ENCODE peak calls at places on chromosomes 11 and 22, in eight cellular contexts. One of them, this sample, is unnamed.

GRCh38 chr11:20397281-20397680 is 9.8 kb downstream of the PRMT3 start:
- DNase-seq in T follicular helper cell: no peak
- DNase-seq in Peyer's patch: no peak
- DNase-seq in NCI-H1930: peak; percentile 22
- DNase-seq in non-pigmented ciliary epithelial cell: peak; percentile 28
- DNase-seq in epithelial cell of proximal tubule: peak; percentile 30
- DNase-seq in iris pigment epithelial cell: peak; percentile 69
- DNase-seq in A549: peak; percentile 69
- DNase-seq in this sample: no peak

GRCh38 chr11:62919476-62919875 is 1.7 kb downstream of the CHRM1 start:
- DNase-seq in T follicular helper cell: no peak
- DNase-seq in Peyer's patch: no peak
- DNase-seq in NCI-H1930: no peak
- DNase-seq in non-pigmented ciliary epithelial cell: no peak
- DNase-seq in epithelial cell of proximal tubule: no peak
- DNase-seq in iris pigment epithelial cell: no peak
- DNase-seq in A549: no peak
- DNase-seq in this sample: no peak

GRCh38 chr11:46485852-46486443 is 94.4 kb upstream of the CHRM4 start:
- DNase-seq in T follicular helper cell: no peak
- DNase-seq in Peyer's patch: no peak
- DNase-seq in NCI-H1930: no peak
- DNase-seq in non-pigmented ciliary epithelial cell: no peak
- DNase-seq in epithelial cell of proximal tubule: no peak
- DNase-seq in iris pigment epithelial cell: no peak
- DNase-seq in A549: no peak
- DNase-seq in this sample: no peak

GRCh38 chr22:27711756-27712155 is 89.8 kb downstream of the MN1 start:
- DNase-seq in T follicular helper cell: no peak
- DNase-seq in Peyer's patch: no peak
- DNase-seq in NCI-H1930: no peak
- DNase-seq in non-pigmented ciliary epithelial cell: no peak
- DNase-seq in epithelial cell of proximal tubule: no peak
- DNase-seq in iris pigment epithelial cell: no peak
- DNase-seq in A549: no peak
- DNase-seq in this sample: no peak

GRCh38 chr11:42234381-42235035 is 775.1 kb upstream of the LRRC4C start:
- DNase-seq in T follicular helper cell: no peak
- DNase-seq in Peyer's patch: no peak
- DNase-seq in NCI-H1930: no peak
- DNase-seq in non-pigmented ciliary epithelial cell: no peak
- DNase-seq in epithelial cell of proximal tubule: no peak
- DNase-seq in iris pigment epithelial cell: no peak
- DNase-seq in A549: no peak
- DNase-seq in this sample: no peak

GRCh38 chr11:102260241-102260640 is 57.0 kb upstream of the BIRC3 start:
- DNase-seq in T follicular helper cell: no peak
- DNase-seq in Peyer's patch: no peak
- DNase-seq in NCI-H1930: no peak
- DNase-seq in non-pigmented ciliary epithelial cell: no peak
- DNase-seq in epithelial cell of proximal tubule: no peak
- DNase-seq in iris pigment epithelial cell: no peak
- DNase-seq in A549: no peak
- DNase-seq in this sample: no peak

GRCh38 chr22:29734853-29735252 is 15.1 kb downstream of the CABP7 start:
- DNase-seq in T follicular helper cell: no peak
- DNase-seq in Peyer's patch: no peak
- DNase-seq in NCI-H1930: no peak
- DNase-seq in non-pigmented ciliary epithelial cell: no peak
- DNase-seq in epithelial cell of proximal tubule: no peak
- DNase-seq in iris pigment epithelial cell: no peak
- DNase-seq in A549: no peak
- DNase-seq in this sample: no peak

GRCh38 chr22:49545606-49546005 is 282.1 kb downstream of the BRD1 start:
- DNase-seq in T follicular helper cell: no peak
- DNase-seq in Peyer's patch: no peak
- DNase-seq in NCI-H1930: no peak
- DNase-seq in non-pigmented ciliary epithelial cell: no peak
- DNase-seq in epithelial cell of proximal tubule: no peak
- DNase-seq in iris pigment epithelial cell: no peak
- DNase-seq in A549: no peak
- DNase-seq in this sample: no peak

GRCh38 chr22:49398115-49398514 is 429.6 kb downstream of the BRD1 start:
- DNase-seq in T follicular helper cell: no peak
- DNase-seq in Peyer's patch: no peak
- DNase-seq in NCI-H1930: no peak
- DNase-seq in non-pigmented ciliary epithelial cell: no peak
- DNase-seq in epithelial cell of proximal tubule: no peak
- DNase-seq in iris pigment epithelial cell: no peak
- DNase-seq in A549: no peak
- DNase-seq in this sample: no peak

GRCh38 chr11:121451178-121451981 is 734 bp upstream of the SORL1 start:
- DNase-seq in T follicular helper cell: no peak
- DNase-seq in Peyer's patch: peak; percentile 43
- DNase-seq in NCI-H1930: no peak
- DNase-seq in non-pigmented ciliary epithelial cell: no peak
- DNase-seq in epithelial cell of proximal tubule: no peak
- DNase-seq in iris pigment epithelial cell: no peak
- DNase-seq in A549: no peak
- DNase-seq in this sample: no peak

GRCh38 chr11:31870609-31871309 is 59.6 kb upstream of the PAX6 start:
- DNase-seq in T follicular helper cell: peak; percentile 3
- DNase-seq in Peyer's patch: no peak
- DNase-seq in NCI-H1930: peak; percentile 42
- DNase-seq in non-pigmented ciliary epithelial cell: no peak
- DNase-seq in epithelial cell of proximal tubule: no peak
- DNase-seq in iris pigment epithelial cell: peak; percentile 54
- DNase-seq in A549: peak; percentile 48
- DNase-seq in this sample: no peak

GRCh38 chr11:122319011-122319410 is 203.0 kb upstream of the BLID start:
- DNase-seq in T follicular helper cell: no peak
- DNase-seq in Peyer's patch: no peak
- DNase-seq in NCI-H1930: no peak
- DNase-seq in non-pigmented ciliary epithelial cell: peak; percentile 4
- DNase-seq in epithelial cell of proximal tubule: no peak
- DNase-seq in iris pigment epithelial cell: no peak
- DNase-seq in A549: no peak
- DNase-seq in this sample: no peak

GRCh38 chr11:85277693-85278092 is 349.5 kb downstream of the DLG2 start:
- DNase-seq in T follicular helper cell: no peak
- DNase-seq in Peyer's patch: no peak
- DNase-seq in NCI-H1930: no peak
- DNase-seq in non-pigmented ciliary epithelial cell: no peak
- DNase-seq in epithelial cell of proximal tubule: no peak
- DNase-seq in iris pigment epithelial cell: no peak
- DNase-seq in A549: no peak
- DNase-seq in this sample: no peak

GRCh38 chr11:128283445-128283844 is 303.9 kb downstream of the ETS1 start:
- DNase-seq in T follicular helper cell: no peak
- DNase-seq in Peyer's patch: no peak
- DNase-seq in NCI-H1930: no peak
- DNase-seq in non-pigmented ciliary epithelial cell: no peak
- DNase-seq in epithelial cell of proximal tubule: no peak
- DNase-seq in iris pigment epithelial cell: peak; percentile 21
- DNase-seq in A549: no peak
- DNase-seq in this sample: no peak

GRCh38 chr11:96426356-96427103 is 36.7 kb downstream of the JRKL start:
- DNase-seq in T follicular helper cell: no peak
- DNase-seq in Peyer's patch: no peak
- DNase-seq in NCI-H1930: peak; percentile 7
- DNase-seq in non-pigmented ciliary epithelial cell: peak; percentile 18
- DNase-seq in epithelial cell of proximal tubule: peak; percentile 7
- DNase-seq in iris pigment epithelial cell: peak; percentile 45
- DNase-seq in A549: peak; percentile 34
- DNase-seq in this sample: no peak

GRCh38 chr22:24816841-24817240 is 10.8 kb downstream of the SGSM1 start:
- DNase-seq in T follicular helper cell: no peak
- DNase-seq in Peyer's patch: no peak
- DNase-seq in NCI-H1930: no peak
- DNase-seq in non-pigmented ciliary epithelial cell: no peak
- DNase-seq in epithelial cell of proximal tubule: no peak
- DNase-seq in iris pigment epithelial cell: no peak
- DNase-seq in A549: no peak
- DNase-seq in this sample: no peak

GRCh38 chr11:64305691-64306562 is 603 bp downstream of the ESRRA start:
- DNase-seq in T follicular helper cell: peak; percentile 51
- DNase-seq in Peyer's patch: peak; percentile 82
- DNase-seq in NCI-H1930: peak; percentile 74
- DNase-seq in non-pigmented ciliary epithelial cell: no peak
- DNase-seq in epithelial cell of proximal tubule: no peak
- DNase-seq in iris pigment epithelial cell: no peak
- DNase-seq in A549: peak; percentile 82
- DNase-seq in this sample: no peak

GRCh38 chr11:13929551-13929950 is 33.0 kb upstream of the SPON1 start:
- DNase-seq in T follicular helper cell: no peak
- DNase-seq in Peyer's patch: no peak
- DNase-seq in NCI-H1930: no peak
- DNase-seq in non-pigmented ciliary epithelial cell: no peak
- DNase-seq in epithelial cell of proximal tubule: no peak
- DNase-seq in iris pigment epithelial cell: no peak
- DNase-seq in A549: no peak
- DNase-seq in this sample: no peak

GRCh38 chr22:39984006-39984405 is 10.7 kb upstream of the FAM83F start:
- DNase-seq in T follicular helper cell: no peak
- DNase-seq in Peyer's patch: no peak
- DNase-seq in NCI-H1930: no peak
- DNase-seq in non-pigmented ciliary epithelial cell: no peak
- DNase-seq in epithelial cell of proximal tubule: no peak
- DNase-seq in iris pigment epithelial cell: peak; percentile 84
- DNase-seq in A549: no peak
- DNase-seq in this sample: no peak

GRCh38 chr22:26937213-26937612 is 279.8 kb downstream of the MIAT start:
- DNase-seq in T follicular helper cell: no peak
- DNase-seq in Peyer's patch: no peak
- DNase-seq in NCI-H1930: no peak
- DNase-seq in non-pigmented ciliary epithelial cell: no peak
- DNase-seq in epithelial cell of proximal tubule: no peak
- DNase-seq in iris pigment epithelial cell: no peak
- DNase-seq in A549: no peak
- DNase-seq in this sample: no peak

GRCh38 chr11:74720596-74721478 is 10.4 kb downstream of the CHRDL2 start:
- DNase-seq in T follicular helper cell: no peak
- DNase-seq in Peyer's patch: peak; percentile 26
- DNase-seq in NCI-H1930: no peak
- DNase-seq in non-pigmented ciliary epithelial cell: no peak
- DNase-seq in epithelial cell of proximal tubule: no peak
- DNase-seq in iris pigment epithelial cell: peak; percentile 36
- DNase-seq in A549: no peak
- DNase-seq in this sample: no peak

GRCh38 chr11:65501005-65501529 is 2.2 kb downstream of the MALAT1 start:
- DNase-seq in T follicular helper cell: no peak
- DNase-seq in Peyer's patch: no peak
- DNase-seq in NCI-H1930: no peak
- DNase-seq in non-pigmented ciliary epithelial cell: no peak
- DNase-seq in epithelial cell of proximal tubule: no peak
- DNase-seq in iris pigment epithelial cell: no peak
- DNase-seq in A549: no peak
- DNase-seq in this sample: no peak

GRCh38 chr11:67322049-67322448 is 18.7 kb downstream of the SSH3 start:
- DNase-seq in T follicular helper cell: no peak
- DNase-seq in Peyer's patch: no peak
- DNase-seq in NCI-H1930: no peak
- DNase-seq in non-pigmented ciliary epithelial cell: no peak
- DNase-seq in epithelial cell of proximal tubule: no peak
- DNase-seq in iris pigment epithelial cell: no peak
- DNase-seq in A549: no peak
- DNase-seq in this sample: no peak

GRCh38 chr22:45678961-45679912 is 7.6 kb downstream of the ATXN10 start:
- DNase-seq in T follicular helper cell: no peak
- DNase-seq in Peyer's patch: no peak
- DNase-seq in NCI-H1930: peak; percentile 19
- DNase-seq in non-pigmented ciliary epithelial cell: no peak
- DNase-seq in epithelial cell of proximal tubule: no peak
- DNase-seq in iris pigment epithelial cell: peak; percentile 69
- DNase-seq in A549: no peak
- DNase-seq in this sample: no peak

GRCh38 chr11:117910525-117910924 is 18.7 kb downstream of the TMPRSS13 start:
- DNase-seq in T follicular helper cell: no peak
- DNase-seq in Peyer's patch: no peak
- DNase-seq in NCI-H1930: no peak
- DNase-seq in non-pigmented ciliary epithelial cell: no peak
- DNase-seq in epithelial cell of proximal tubule: no peak
- DNase-seq in iris pigment epithelial cell: no peak
- DNase-seq in A549: no peak
- DNase-seq in this sample: no peak

GRCh38 chr11:116578971-116579687 is 193.7 kb downstream of the BUD13 start:
- DNase-seq in T follicular helper cell: no peak
- DNase-seq in Peyer's patch: no peak
- DNase-seq in NCI-H1930: no peak
- DNase-seq in non-pigmented ciliary epithelial cell: no peak
- DNase-seq in epithelial cell of proximal tubule: no peak
- DNase-seq in iris pigment epithelial cell: no peak
- DNase-seq in A549: no peak
- DNase-seq in this sample: no peak

GRCh38 chr11:15800121-15800800 is 556.1 kb downstream of the SOX6 start:
- DNase-seq in T follicular helper cell: no peak
- DNase-seq in Peyer's patch: no peak
- DNase-seq in NCI-H1930: no peak
- DNase-seq in non-pigmented ciliary epithelial cell: no peak
- DNase-seq in epithelial cell of proximal tubule: peak; percentile 18
- DNase-seq in iris pigment epithelial cell: peak; percentile 58
- DNase-seq in A549: no peak
- DNase-seq in this sample: peak; percentile 52

GRCh38 chr22:32204211-32204855 is 540 bp downstream of the RFPL2 start:
- DNase-seq in T follicular helper cell: no peak
- DNase-seq in Peyer's patch: no peak
- DNase-seq in NCI-H1930: peak; percentile 63
- DNase-seq in non-pigmented ciliary epithelial cell: no peak
- DNase-seq in epithelial cell of proximal tubule: no peak
- DNase-seq in iris pigment epithelial cell: no peak
- DNase-seq in A549: peak; percentile 36
- DNase-seq in this sample: no peak

GRCh38 chr11:45725776-45726606 is 60.6 kb upstream of the CHST1 start:
- DNase-seq in T follicular helper cell: no peak
- DNase-seq in Peyer's patch: no peak
- DNase-seq in NCI-H1930: no peak
- DNase-seq in non-pigmented ciliary epithelial cell: no peak
- DNase-seq in epithelial cell of proximal tubule: no peak
- DNase-seq in iris pigment epithelial cell: no peak
- DNase-seq in A549: no peak
- DNase-seq in this sample: no peak

GRCh38 chr11:9574806-9575530 is 1.5 kb downstream of the WEE1 start:
- DNase-seq in T follicular helper cell: no peak
- DNase-seq in Peyer's patch: peak; percentile 29
- DNase-seq in NCI-H1930: peak; percentile 42
- DNase-seq in non-pigmented ciliary epithelial cell: no peak
- DNase-seq in epithelial cell of proximal tubule: no peak
- DNase-seq in iris pigment epithelial cell: peak; percentile 81
- DNase-seq in A549: peak; percentile 84
- DNase-seq in this sample: no peak

GRCh38 chr22:42881982-42882656 is 25.0 kb upstream of the ARFGAP3 start:
- DNase-seq in T follicular helper cell: no peak
- DNase-seq in Peyer's patch: no peak
- DNase-seq in NCI-H1930: no peak
- DNase-seq in non-pigmented ciliary epithelial cell: no peak
- DNase-seq in epithelial cell of proximal tubule: no peak
- DNase-seq in iris pigment epithelial cell: no peak
- DNase-seq in A549: no peak
- DNase-seq in this sample: no peak

GRCh38 chr11:114478768-114479167 is 39.5 kb downstream of the REXO2 start:
- DNase-seq in T follicular helper cell: no peak
- DNase-seq in Peyer's patch: no peak
- DNase-seq in NCI-H1930: no peak
- DNase-seq in non-pigmented ciliary epithelial cell: no peak
- DNase-seq in epithelial cell of proximal tubule: no peak
- DNase-seq in iris pigment epithelial cell: peak; percentile 8
- DNase-seq in A549: no peak
- DNase-seq in this sample: no peak

GRCh38 chr22:31086703-31087330 is 5.7 kb downstream of the SMTN start:
- DNase-seq in T follicular helper cell: no peak
- DNase-seq in Peyer's patch: no peak
- DNase-seq in NCI-H1930: no peak
- DNase-seq in non-pigmented ciliary epithelial cell: no peak
- DNase-seq in epithelial cell of proximal tubule: no peak
- DNase-seq in iris pigment epithelial cell: no peak
- DNase-seq in A549: no peak
- DNase-seq in this sample: no peak

GRCh38 chr11:64763804-64764611 is 4.2 kb upstream of the PYGM start:
- DNase-seq in T follicular helper cell: no peak
- DNase-seq in Peyer's patch: peak; percentile 92
- DNase-seq in NCI-H1930: no peak
- DNase-seq in non-pigmented ciliary epithelial cell: no peak
- DNase-seq in epithelial cell of proximal tubule: no peak
- DNase-seq in iris pigment epithelial cell: no peak
- DNase-seq in A549: no peak
- DNase-seq in this sample: no peak

This sample was measured in epithelial cell of prostate.